ENCODE peak calls at places on chromosomes 16 and 17, in four cellular contexts. A is heart right ventricle, C is ovary, N is kidney. U is an unnamed sample. For H3K9me3, the result is how much of the 10 kb centered on the place peaks cover.

GRCh38 chr17:61415374-61416210 is 15.9 kb downstream of the TBX2 start:
- DNase-seq in A (no peak), C (no peak), N (no peak), U (no peak)

GRCh38 chr16:17829826-17830225 is 359.1 kb upstream of the XYLT1 start:
- DNase-seq in A (no peak), C (no peak), N (no peak), U (no peak)

GRCh38 chr16:9845661-9846361 is 336.4 kb downstream of the GRIN2A start:
- DNase-seq in A (no peak), C (no peak), N (no peak), U (no peak)

GRCh38 chr16:57624806-57625500 is 3.5 kb upstream of the ADGRG1 start:
- DNase-seq in A (no peak), C (no peak), N (peak), U (no peak)

GRCh38 chr17:68771867-68772515 is 170.8 kb upstream of the FAM20A start:
- DNase-seq in A (no peak), C (peak), N (no peak), U (no peak)

GRCh38 chr17:28267720-28268609 is 51.0 kb upstream of the TMEM97 start:
- DNase-seq in A (no peak), C (no peak), N (no peak), U (no peak)

GRCh38 chr16:4021916-4022315 is 94.3 kb downstream of the ADCY9 start:
- DNase-seq in A (no peak), C (no peak), N (peak), U (no peak)

GRCh38 chr16:79876332-79876730 is 275.8 kb upstream of the MAF start:
- DNase-seq in A (no peak), C (no peak), N (no peak), U (no peak)

GRCh38 chr16:81214745-81215166 is 23.7 kb upstream of the BCO1 start:
- DNase-seq in A (no peak), C (no peak), N (no peak), U (no peak)

GRCh38 chr16:86772231-86772510 is 193.8 kb downstream of the FOXL1 start:
- DNase-seq in A (no peak), C (no peak), N (no peak), U (no peak)

GRCh38 chr16:64596196-64596595 is 525.7 kb downstream of the CDH11 start:
- DNase-seq in A (no peak), C (no peak), N (no peak), U (no peak)

GRCh38 chr16:72858611-72859493 is 189.1 kb downstream of the ZFHX3 start:
- DNase-seq in A (no peak), C (no peak), N (no peak), U (peak)

GRCh38 chr16:21150375-21151001 is at the start of gene DNAH3:
- DNase-seq in A (no peak), C (no peak), N (peak), U (no peak)

GRCh38 chr17:8019665-8020064 is 17.2 kb downstream of the GUCY2D start:
- DNase-seq in A (no peak), C (no peak), N (peak), U (no peak)

GRCh38 chr17:8020776-8021564 is 17.9 kb upstream of the ALOX15B start:
- DNase-seq in A (no peak), C (no peak), N (peak), U (no peak)

GRCh38 chr17:8021565-8022357 is 17.1 kb upstream of the ALOX15B start:
- DNase-seq in A (no peak), C (no peak), N (peak), U (no peak)

GRCh38 chr17:8020251-8020650 is 17.8 kb downstream of the GUCY2D start:
- DNase-seq in A (no peak), C (no peak), N (peak), U (no peak)

GRCh38 chr17:8022358-8023038 is 16.4 kb upstream of the ALOX15B start:
- DNase-seq in A (no peak), C (no peak), N (peak), U (no peak)
- H3K9me3 ChIP-seq in A (under half), C (under half), N (under half), U (under half)

GRCh38 chr16:83138512-83138911 is 511.7 kb downstream of the CDH13 start:
- DNase-seq in A (no peak), C (no peak), N (no peak), U (no peak)

GRCh38 chr16:83136924-83137323 is 510.2 kb downstream of the CDH13 start:
- DNase-seq in A (no peak), C (no peak), N (no peak), U (no peak)

GRCh38 chr16:83138976-83139690 is 512.4 kb downstream of the CDH13 start:
- DNase-seq in A (no peak), C (no peak), N (no peak), U (no peak)

GRCh38 chr16:83137326-83137770 is 510.6 kb downstream of the CDH13 start:
- DNase-seq in A (no peak), C (no peak), N (no peak), U (no peak)

DNA sequence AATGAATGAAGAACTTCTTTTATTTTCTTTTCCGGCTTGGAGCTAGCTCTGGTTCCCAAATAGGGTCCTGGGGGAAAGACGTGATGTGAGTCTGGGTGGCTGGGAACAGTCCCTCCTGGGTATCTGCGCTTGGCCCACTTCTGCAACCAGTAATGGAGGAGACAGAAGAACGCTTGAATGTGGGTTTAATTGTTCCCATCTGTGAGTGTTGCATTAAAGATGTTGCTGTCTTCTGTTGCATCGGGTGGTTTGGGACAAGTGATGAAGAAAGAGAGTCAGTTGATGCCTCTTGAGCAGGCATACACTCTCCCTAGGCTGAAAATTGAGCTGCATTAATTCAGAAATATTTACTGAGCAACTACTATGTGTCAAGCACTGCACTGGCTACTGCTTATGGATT is 511.1 kb downstream of the CDH13 start:
- DNase-seq in A (no peak), C (no peak), N (no peak), U (no peak)
- H3K4me3 ChIP-seq in A (peak), C (peak), N (no peak), U (no peak)

GRCh38 chr16:59991171-59991570 is 1257.1 kb upstream of the GOT2 start:
- DNase-seq in A (no peak), C (no peak), N (no peak), U (no peak)
- H3K9me3 ChIP-seq in A (under half), C (under half), N (under half), U (under half)

DNA sequence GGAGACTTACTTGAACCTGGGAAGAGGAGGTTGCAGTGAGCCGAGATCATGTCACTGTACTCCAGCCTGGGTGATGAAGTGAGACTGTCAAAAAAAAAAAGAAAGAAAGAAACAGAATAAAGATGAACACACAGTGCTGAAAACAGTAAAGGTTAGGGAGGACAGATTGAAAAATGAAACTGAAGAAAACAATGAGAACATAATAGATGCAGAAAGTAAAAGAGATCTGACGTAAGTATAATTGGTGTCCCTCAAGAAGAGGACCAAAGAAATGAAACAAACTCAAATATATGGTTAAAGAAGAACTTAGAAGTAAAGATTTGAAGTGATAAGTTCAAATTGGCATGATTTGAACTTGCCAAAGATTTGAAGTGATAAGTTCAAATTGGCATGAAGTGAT is 7.1 kb downstream of the DCAF7 start:
- DNase-seq in A (no peak), C (no peak), N (no peak), U (no peak)
- H3K4me3 ChIP-seq in A (no peak), C (no peak), N (no peak), U (no peak)

DNA sequence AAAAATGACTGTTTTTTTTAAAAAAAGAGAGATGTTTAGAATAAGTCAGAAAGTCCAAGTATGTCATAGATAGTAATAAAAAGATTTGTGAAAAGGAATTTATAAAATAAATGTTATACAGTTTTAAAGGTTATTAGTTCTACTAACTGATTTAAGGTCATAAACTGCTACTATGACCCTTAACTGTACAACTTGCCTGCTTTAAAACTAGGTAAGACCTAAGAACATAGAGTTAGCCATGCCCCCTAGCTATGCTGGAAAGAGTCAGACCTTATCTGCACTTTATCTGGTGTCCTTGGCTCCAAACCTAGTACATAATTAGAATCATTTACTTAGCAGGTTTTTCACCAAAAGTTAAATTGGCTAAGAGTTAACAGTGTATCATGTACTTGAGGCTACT is 23.5 kb upstream of the SLC6A2 start:
- DNase-seq in A (no peak), C (no peak), N (no peak), U (no peak)
- H3K9me3 ChIP-seq in A (under half), C (under half), N (under half), U (under half)